ENCODE peak calls at places on chromosomes 11 and 22, in seven cellular contexts. V, T, L, K, Y, D and J are unnamed samples.

GRCh38 chr22:41001722-41002122 is 50.5 kb downstream of the RBX1 start:
- DNase-seq in K (no peak), V (no peak), Y (no peak), L (no peak), T (no peak), D (no peak), J (no peak)

GRCh38 chr22:25492950-25493790 is 71.3 kb upstream of the GRK3 start:
- DNase-seq in L (no peak), T (no peak), D (no peak), Y (no peak), V (no peak), K (no peak), J (no peak)

GRCh38 chr11:62603072-62603408 is 1.4 kb upstream of the MTA2 start:
- DNase-seq in T (no peak), D (no peak), K (no peak), L (no peak), Y (no peak), V (no peak), J (no peak)

GRCh38 chr11:128195057-128195751 is 392.2 kb downstream of the ETS1 start:
- DNase-seq in D (no peak), T (no peak), V (no peak), L (no peak), Y (no peak), K (no peak), J (no peak)

GRCh38 chr22:23150762-23151161 is 5.5 kb downstream of the RAB36 start:
- DNase-seq in K (no peak), T (no peak), D (no peak), V (no peak), Y (no peak), L (no peak), J (no peak)

GRCh38 chr22:20438066-20438677 is 547 bp upstream of the SCARF2 start:
- DNase-seq in K (no peak), Y (peak), T (no peak), D (no peak), V (no peak), L (no peak), J (peak)

GRCh38 chr22:37063436-37064420 is 12.2 kb downstream of the KCTD17 start:
- DNase-seq in K (no peak), L (no peak), T (no peak), V (no peak), D (no peak), Y (no peak), J (no peak)

GRCh38 chr11:28621648-28622215 is 513.5 kb downstream of the METTL15 start:
- DNase-seq in D (no peak), K (no peak), Y (no peak), T (no peak), L (no peak), V (no peak), J (no peak)

GRCh38 chr11:111582163-111582562 is 20.1 kb upstream of the SIK2 start:
- DNase-seq in K (no peak), D (no peak), Y (no peak), L (no peak), T (no peak), V (no peak), J (no peak)

GRCh38 chr22:34702279-34702678 is 363.7 kb upstream of the ISX start:
- DNase-seq in L (no peak), K (no peak), D (no peak), T (no peak), V (no peak), Y (no peak), J (no peak)

GRCh38 chr11:88320149-88320559 is 17.4 kb downstream of the CTSC start:
- DNase-seq in T (no peak), Y (no peak), D (no peak), L (peak), K (no peak), V (no peak), J (no peak)

GRCh38 chr22:44618400-44618799 is 83.6 kb upstream of the PRR5 start:
- DNase-seq in K (no peak), V (no peak), T (no peak), Y (no peak), L (no peak), D (no peak), J (no peak)